ENCODE peak calls at places on chromosomes 7 and 10, in eight cellular contexts. X, Z, O, E, W, J, C and M are unnamed samples. For H3K4me1 and H3K36me3, the result is how much of the 10 kb centered on the place peaks cover.

GRCh38 chr10:37067576-37067975 is 57.8 kb upstream of the ANKRD30A start:
- DNase-seq in X (no peak), Z (no peak), O (no peak), E (no peak), W (no peak), J (no peak), C (peak), M (no peak)

GRCh38 chr10:59470570-59470969 is 108.2 kb upstream of the FAM13C start:
- DNase-seq in X (no peak), Z (no peak), O (no peak), E (no peak), W (no peak), J (no peak), C (peak), M (peak)

GRCh38 chr7:96612034-96612433 is 97.6 kb downstream of the SEM1 start:
- DNase-seq in X (no peak), Z (no peak), O (no peak), E (no peak), W (no peak), J (no peak), C (no peak), M (no peak)

GRCh38 chr10:105681051-105681450 is 1040.0 kb downstream of the SORCS3 start:
- DNase-seq in X (no peak), Z (no peak), O (no peak), E (no peak), W (no peak), J (no peak), C (peak), M (no peak)

GRCh38 chr7:46603780-46604725 is 683.0 kb upstream of the IGFBP3 start:
- DNase-seq in X (peak), Z (peak), O (peak), E (no peak), W (peak), J (peak), C (no peak), M (no peak)

GRCh38 chr10:130044067-130045061 is 66.3 kb downstream of the C10orf143 start:
- DNase-seq in X (no peak), Z (no peak), O (no peak), E (peak), W (no peak), J (no peak), C (no peak), M (no peak)

GRCh38 chr10:129323877-129324276 is 143.2 kb upstream of the MGMT start:
- DNase-seq in X (no peak), Z (peak), O (no peak), E (no peak), W (peak), J (no peak), C (no peak), M (no peak)

GRCh38 chr7:114703677-114704076 is 218.2 kb upstream of the MDFIC start:
- DNase-seq in X (no peak), Z (peak), O (peak), E (no peak), W (peak), J (no peak), C (peak), M (no peak)

GRCh38 chr10:63866747-63867140 is 345.5 kb downstream of the REEP3 start:
- DNase-seq in X (no peak), Z (peak), O (peak), E (no peak), W (no peak), J (no peak), C (peak), M (no peak)

DNA sequence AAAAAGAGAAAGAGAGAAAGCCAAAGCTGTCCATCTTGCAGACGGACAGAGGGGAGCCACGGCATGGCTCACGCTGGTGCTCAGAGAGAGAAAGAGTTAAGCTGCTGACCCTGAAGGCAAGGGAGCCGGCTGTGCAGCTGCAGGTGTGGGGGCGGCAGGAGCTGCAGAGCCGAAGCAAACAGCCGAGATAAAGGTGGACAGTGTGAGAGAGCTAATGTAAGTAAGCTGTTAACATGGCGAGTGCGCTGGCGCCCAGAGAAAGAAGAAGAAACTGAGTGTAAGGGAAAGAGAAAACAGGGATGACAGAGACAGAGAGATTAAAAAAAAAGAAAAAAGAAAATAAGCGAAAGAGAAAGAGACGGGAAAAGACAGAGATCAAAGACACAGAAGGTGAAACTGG is 18.2 kb downstream of the COL17A1 start:
- DNase-seq in X (no peak), Z (no peak), O (no peak), E (no peak), W (no peak), J (no peak), C (no peak), M (peak)
- H3K4me3 ChIP-seq in X (no peak), Z (no peak), O (no peak), E (no peak), W (no peak), J (no peak), C (no peak), M (peak)

GRCh38 chr10:72318383-72319262 is 36.1 kb downstream of the DNAJB12 start:
- DNase-seq in X (no peak), Z (no peak), O (no peak), E (no peak), W (no peak), J (no peak), C (peak), M (peak)
- H3K4me1 ChIP-seq in X (under half), Z (under half), O (under half), E (under half), W (under half), J (half or more), C (half or more), M (under half)

GRCh38 chr10:97632949-97633884 is at the start of gene MORN4:
- DNase-seq in X (peak), Z (peak), O (peak), E (peak), W (peak), J (peak), C (peak), M (peak)

GRCh38 chr10:97631098-97631497 is 2.2 kb downstream of the MORN4 start:
- DNase-seq in X (no peak), Z (peak), O (peak), E (no peak), W (peak), J (no peak), C (no peak), M (no peak)

GRCh38 chr10:97629289-97629688 is 4.0 kb downstream of the MORN4 start:
- DNase-seq in X (no peak), Z (no peak), O (no peak), E (no peak), W (no peak), J (no peak), C (no peak), M (no peak)

GRCh38 chr10:97635577-97635976 is 2.3 kb upstream of the MORN4 start:
- DNase-seq in X (no peak), Z (no peak), O (no peak), E (no peak), W (no peak), J (no peak), C (no peak), M (no peak)

DNA sequence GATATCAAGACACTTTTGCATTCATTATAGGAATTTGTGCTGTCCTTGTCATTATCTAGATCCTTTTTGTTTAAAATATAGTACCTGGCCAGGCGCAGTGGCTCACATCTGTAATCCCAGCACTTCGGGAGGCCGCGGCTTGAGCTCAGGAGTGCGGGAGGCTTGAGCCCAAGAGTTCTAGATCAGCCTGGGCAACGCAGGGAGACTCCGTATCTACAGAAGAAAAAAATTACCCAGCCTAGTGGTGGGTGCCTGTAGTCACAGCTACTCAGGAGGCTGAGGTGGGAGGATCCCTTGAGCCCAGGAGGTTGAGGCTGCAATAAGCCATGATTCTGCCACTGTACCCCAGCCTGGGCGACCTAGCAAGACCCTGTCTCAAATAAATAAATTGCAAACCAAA is 621 bp upstream of the MORN4 start:
- DNase-seq in X (no peak), Z (no peak), O (peak), E (no peak), W (no peak), J (no peak), C (peak), M (peak)
- H3K36me3 ChIP-seq in X (under half), Z (under half), O (under half), E (under half), W (under half), J (under half), C (under half), M (under half)

GRCh38 chr7:64886956-64887545 is 16.0 kb upstream of the ZNF273 start:
- DNase-seq in X (no peak), Z (no peak), O (no peak), E (no peak), W (no peak), J (no peak), C (no peak), M (peak)

GRCh38 chr7:64888561-64888900 is 14.5 kb upstream of the ZNF273 start:
- DNase-seq in X (no peak), Z (peak), O (no peak), E (no peak), W (no peak), J (no peak), C (no peak), M (peak)

GRCh38 chr7:64889686-64890162 is 13.3 kb upstream of the ZNF273 start:
- DNase-seq in X (no peak), Z (no peak), O (no peak), E (peak), W (no peak), J (no peak), C (no peak), M (peak)

GRCh38 chr7:64888901-64889685 is 14.0 kb upstream of the ZNF273 start:
- DNase-seq in X (no peak), Z (peak), O (no peak), E (peak), W (no peak), J (peak), C (no peak), M (peak)

DNA sequence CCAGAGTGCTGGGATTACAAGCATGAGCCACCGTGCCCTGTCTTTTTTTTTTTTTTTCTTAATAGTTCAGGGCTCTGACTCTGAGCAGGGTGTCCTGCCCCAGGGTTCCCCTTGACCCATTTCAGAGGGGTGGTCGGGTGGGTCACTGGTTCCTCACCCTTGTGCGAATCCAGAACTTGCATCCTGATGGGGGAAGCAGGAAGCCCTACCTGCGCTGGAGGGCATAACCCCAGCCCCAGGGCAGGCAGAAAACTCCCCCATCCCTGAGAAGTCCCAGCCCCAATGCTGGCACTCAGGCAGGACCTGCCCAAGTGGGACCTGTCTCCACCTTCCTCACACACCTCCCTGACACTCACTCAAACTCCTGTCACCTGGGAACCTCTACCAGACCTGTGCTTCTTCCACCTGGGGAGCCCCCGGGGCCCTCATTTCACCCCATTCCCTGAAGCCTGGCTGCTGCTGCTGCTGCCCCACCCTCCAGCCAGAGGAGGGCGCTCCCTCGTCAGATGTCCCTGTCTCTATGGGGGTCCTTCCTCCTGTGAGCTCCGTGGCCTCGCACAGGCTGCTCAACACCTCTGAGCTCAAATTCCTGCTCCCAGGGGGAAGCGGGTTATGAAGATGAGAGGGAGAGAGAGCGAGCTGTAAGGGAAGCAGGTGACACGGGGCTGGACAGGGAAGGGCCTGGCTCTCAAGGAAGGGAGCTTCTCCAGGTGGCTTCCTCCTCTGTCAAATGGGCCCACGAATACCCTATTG is 15.1 kb upstream of the ZNF273 start:
- DNase-seq in X (no peak), Z (no peak), O (no peak), E (peak), W (no peak), J (no peak), C (no peak), M (peak)
- H3K4me3 ChIP-seq in X (peak), Z (no peak), O (no peak), E (peak), W (no peak), J (peak), C (no peak), M (peak)

GRCh38 chr7:99625321-99625720 is 8.6 kb downstream of the ZSCAN25 start:
- DNase-seq in X (no peak), Z (no peak), O (no peak), E (no peak), W (no peak), J (no peak), C (no peak), M (no peak)

GRCh38 chr7:99623091-99623693 is 6.4 kb downstream of the ZSCAN25 start:
- DNase-seq in X (no peak), Z (no peak), O (no peak), E (no peak), W (no peak), J (no peak), C (no peak), M (no peak)

GRCh38 chr7:99624487-99624886 is 7.7 kb downstream of the ZSCAN25 start:
- DNase-seq in X (no peak), Z (no peak), O (no peak), E (no peak), W (no peak), J (no peak), C (no peak), M (no peak)

GRCh38 chr7:99622596-99622995 is 5.8 kb downstream of the ZSCAN25 start:
- DNase-seq in X (no peak), Z (no peak), O (no peak), E (no peak), W (no peak), J (no peak), C (no peak), M (no peak)

GRCh38 chr7:99623702-99624447 is 7.1 kb downstream of the ZSCAN25 start:
- DNase-seq in X (no peak), Z (no peak), O (no peak), E (no peak), W (no peak), J (no peak), C (no peak), M (no peak)
- H3K4me1 ChIP-seq in X (under half), Z (under half), O (under half), E (under half), W (under half), J (under half), C (under half), M (under half)

DNA sequence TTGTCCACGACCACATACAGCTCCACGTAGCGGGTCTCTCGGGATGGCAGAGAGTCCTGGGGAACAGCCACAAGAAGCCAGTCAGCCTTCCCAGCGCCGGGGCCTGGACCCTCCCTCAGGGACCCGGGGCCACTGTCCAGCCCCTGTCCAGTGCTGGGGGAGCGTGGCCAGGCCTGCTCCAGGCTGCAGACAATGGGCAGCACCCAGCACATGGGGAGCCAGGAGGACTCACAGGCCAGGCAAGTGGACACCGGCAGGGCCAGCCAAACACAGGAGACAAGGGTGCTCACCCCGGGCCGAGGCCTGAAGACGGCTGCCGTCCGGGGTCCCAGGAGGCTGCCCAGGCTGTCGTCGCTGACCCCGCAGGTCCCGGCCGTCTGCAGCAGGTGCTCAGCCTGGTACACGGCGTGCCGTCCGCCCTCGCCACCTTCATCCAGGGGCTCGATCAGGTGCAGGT is 3.7 kb downstream of the ADAM8 start:
- DNase-seq in X (no peak), Z (no peak), O (no peak), E (no peak), W (no peak), J (no peak), C (no peak), M (no peak)
- H3K36me3 ChIP-seq in X (under half), Z (under half), O (under half), E (under half), W (under half), J (under half), C (under half), M (under half)